ENCODE peak calls at places on chromosome 19, in seven cellular contexts. V is tibial nerve, H is A549, J is IMR-90, B is uterus, D is Peyer's patch, Y is gastrocnemius medialis. N is an unnamed sample.

GRCh38 chr19:37902668-37903067 is 3.7 kb downstream of the WDR87 start:
- DNase-seq in V (peak), H (peak), J (peak), B (peak), D (peak), Y (peak), N (peak)

GRCh38 chr19:7507884-7508283 is 8.0 kb upstream of the ZNF358 start:
- DNase-seq in V (peak), H (peak), J (peak), B (peak), D (peak), Y (peak), N (peak)

GRCh38 chr19:33883869-33884519 is 87.3 kb downstream of the KCTD15 start:
- DNase-seq in V (no peak), H (no peak), J (no peak), B (no peak), D (no peak), Y (no peak), N (peak)

GRCh38 chr19:18743281-18743825 is 47.8 kb downstream of the COMP start:
- DNase-seq in V (no peak), H (no peak), J (peak), B (peak), D (peak), Y (no peak), N (no peak)

GRCh38 chr19:12930002-12930645 is 3.4 kb downstream of the FARSA start:
- DNase-seq in V (no peak), H (no peak), J (no peak), B (no peak), D (no peak), Y (no peak), N (no peak)

GRCh38 chr19:58476498-58477015 is 405 bp downstream of the ZNF446 start:
- DNase-seq in V (no peak), H (peak), J (no peak), B (no peak), D (no peak), Y (no peak), N (peak)

GRCh38 chr19:48964205-48965032 is 690 bp upstream of the FTL start:
- DNase-seq in V (no peak), H (peak), J (peak), B (no peak), D (peak), Y (no peak), N (peak)

GRCh38 chr19:591099-591958 is 1.6 kb downstream of the HCN2 start:
- DNase-seq in V (no peak), H (no peak), J (no peak), B (peak), D (no peak), Y (no peak), N (peak)

GRCh38 chr19:2171349-2172145 is 7.8 kb downstream of the DOT1L start:
- DNase-seq in V (no peak), H (no peak), J (peak), B (no peak), D (peak), Y (no peak), N (no peak)

GRCh38 chr19:39111593-39112199 is 13.9 kb upstream of the PAK4 start:
- DNase-seq in V (no peak), H (peak), J (no peak), B (no peak), D (no peak), Y (no peak), N (no peak)

GRCh38 chr19:55117063-55117635 is 288 bp downstream of the PPP1R12C start:
- DNase-seq in V (no peak), H (no peak), J (no peak), B (no peak), D (no peak), Y (no peak), N (no peak)

GRCh38 chr19:8457802-8458201 is 13.0 kb downstream of the HNRNPM start:
- DNase-seq in V (no peak), H (no peak), J (no peak), B (no peak), D (no peak), Y (no peak), N (no peak)

DNA sequence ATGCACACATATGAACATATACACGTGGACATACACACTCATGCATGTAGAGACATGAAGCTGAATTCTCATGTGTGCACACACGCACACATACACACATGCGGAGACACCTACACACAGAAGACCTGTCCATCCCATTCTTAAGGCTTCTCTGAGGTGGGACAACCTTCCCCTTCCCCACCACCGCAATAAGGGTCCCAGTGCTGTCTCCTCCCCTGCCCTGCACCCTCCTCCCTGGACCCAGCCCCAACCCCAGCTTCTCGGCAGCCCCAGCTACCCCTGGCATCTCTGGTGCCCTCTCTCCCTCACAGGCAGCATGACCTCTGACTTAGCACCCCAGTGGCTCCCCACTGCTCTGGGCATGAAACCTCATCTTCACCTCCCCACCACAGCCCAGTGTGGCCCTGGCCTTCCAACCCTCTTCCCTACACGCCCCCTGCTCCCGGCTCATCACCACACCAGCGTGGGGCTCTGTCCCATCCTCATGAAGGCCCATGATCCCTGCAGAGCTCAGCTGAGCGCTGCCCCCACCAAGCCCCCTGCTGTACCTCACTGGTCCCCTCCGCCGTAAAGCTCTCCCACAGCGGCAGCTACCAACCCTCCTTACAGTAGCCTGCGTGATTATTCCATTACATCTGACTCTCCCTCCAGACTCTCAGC is 204.1 kb upstream of the ZNF536 start:
- DNase-seq in V (no peak), H (no peak), J (no peak), B (no peak), D (no peak), Y (no peak), N (no peak)
- TF ChIP-seq CTCF in V (no peak), H (no peak), J (no peak), B (no peak), D (no peak), Y (no peak), N (no peak)

DNA sequence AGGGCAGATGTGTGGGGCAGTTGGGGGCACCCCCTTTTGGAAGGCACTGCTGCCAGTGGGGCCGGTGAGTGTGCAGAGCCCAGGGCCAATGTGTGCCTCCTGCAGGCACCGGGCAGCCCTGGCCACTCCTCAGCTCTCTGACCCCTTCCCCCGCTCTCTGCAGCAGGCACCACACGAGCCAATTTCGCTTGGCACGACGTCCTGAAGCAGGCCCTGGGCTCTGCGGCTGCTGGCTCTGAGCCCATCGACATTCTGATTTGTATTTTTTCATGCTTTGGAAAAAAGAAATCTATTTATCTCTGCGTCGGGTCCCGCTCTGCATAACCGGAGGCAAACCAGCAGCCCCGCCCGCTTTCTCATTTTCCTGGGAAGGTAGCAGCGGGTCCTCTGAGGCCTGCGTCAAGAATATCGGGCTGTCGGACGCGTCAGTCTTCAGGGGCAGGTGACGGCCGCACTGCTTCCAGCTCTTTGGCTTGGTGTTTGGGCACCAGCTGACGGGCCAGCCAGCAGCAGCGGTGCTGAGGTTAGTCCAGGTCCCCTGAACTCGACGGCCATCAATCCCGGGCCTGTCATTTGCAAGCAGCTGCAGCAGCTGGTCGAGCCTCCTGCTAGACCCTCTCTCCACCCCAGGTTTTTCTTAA is 134.3 kb downstream of the KDM4B start:
- DNase-seq in V (peak), H (no peak), J (peak), B (peak), D (no peak), Y (peak), N (peak)
- TF ChIP-seq POLR2A in V (no peak), H (no peak), J (no peak), B (no peak), D (no peak), Y (no peak), N (no peak)

GRCh38 chr19:5137571-5138124 is 168.7 kb downstream of the KDM4B start:
- DNase-seq in V (no peak), H (no peak), J (no peak), B (no peak), D (no peak), Y (no peak), N (no peak)
- TF ChIP-seq CTCF in V (no peak), H (no peak), J (no peak), B (no peak), D (no peak), Y (no peak), N (peak)

GRCh38 chr19:16587031-16588023 is 15.1 kb upstream of the SLC35E1 start:
- DNase-seq in V (peak), H (no peak), J (peak), B (no peak), D (peak), Y (no peak), N (no peak)
- TF ChIP-seq POLR2A in V (no peak), H (no peak), J (no peak), B (no peak), D (no peak), Y (no peak), N (no peak)

GRCh38 chr19:3250675-3251074 is 26.2 kb downstream of the CELF5 start:
- DNase-seq in V (no peak), H (peak), J (no peak), B (no peak), D (no peak), Y (no peak), N (no peak)

GRCh38 chr19:3251229-3251628 is 26.8 kb downstream of the CELF5 start:
- DNase-seq in V (no peak), H (no peak), J (no peak), B (no peak), D (no peak), Y (no peak), N (no peak)

GRCh38 chr19:3252650-3253049 is 28.2 kb downstream of the CELF5 start:
- DNase-seq in V (no peak), H (no peak), J (no peak), B (no peak), D (no peak), Y (no peak), N (no peak)

GRCh38 chr19:3254520-3254919 is 30.1 kb downstream of the CELF5 start:
- DNase-seq in V (no peak), H (no peak), J (no peak), B (no peak), D (no peak), Y (no peak), N (no peak)

DNA sequence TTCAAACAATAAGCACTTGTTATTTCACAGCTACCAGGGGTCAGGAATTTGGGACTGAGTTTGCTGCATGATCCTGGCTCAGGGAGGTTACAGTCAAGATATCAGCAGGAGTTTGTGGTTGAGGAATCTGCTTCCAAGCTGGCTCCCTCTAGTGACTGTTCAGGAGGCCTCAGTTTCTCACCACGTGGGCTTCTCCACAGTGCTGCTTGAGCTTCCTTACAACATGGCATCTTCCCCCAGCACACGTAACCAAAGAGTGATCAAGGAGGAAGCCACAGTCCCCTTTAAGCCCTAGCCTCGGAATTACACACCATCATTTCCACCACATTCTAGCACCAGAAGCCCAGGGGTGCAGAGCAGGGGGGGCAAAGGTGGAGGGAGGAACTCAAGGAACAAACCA is 28.8 kb downstream of the CELF5 start:
- DNase-seq in V (no peak), H (peak), J (no peak), B (no peak), D (no peak), Y (no peak), N (no peak)
- TF ChIP-seq CTCF in V (no peak), H (no peak), J (no peak), B (no peak), D (no peak), Y (no peak), N (no peak)

DNA sequence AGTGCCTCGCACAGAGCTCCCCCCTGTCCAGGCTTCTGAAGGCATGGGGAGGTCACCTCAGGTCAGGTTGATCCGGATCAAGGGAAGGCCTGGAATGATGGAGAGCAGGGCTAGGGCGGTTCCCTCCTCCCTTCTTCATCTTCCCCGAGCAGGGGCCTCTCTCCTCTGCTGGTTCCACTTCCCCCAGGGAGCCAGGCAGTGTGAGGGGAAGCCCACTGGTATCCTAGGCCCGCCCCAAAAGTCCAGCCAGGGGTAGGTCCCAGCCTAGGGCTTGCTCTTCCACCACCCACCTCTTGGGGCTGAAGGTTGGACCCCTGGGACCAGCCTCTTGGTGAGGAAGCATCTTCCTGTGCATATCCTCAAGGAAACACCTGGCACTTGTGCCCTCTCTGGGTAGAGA is 16.4 kb upstream of the PRR19 start:
- DNase-seq in V (no peak), H (no peak), J (no peak), B (peak), D (no peak), Y (no peak), N (peak)
- TF ChIP-seq POLR2A in V (no peak), H (no peak), J (no peak), B (no peak), D (no peak), Y (no peak), N (no peak)

GRCh38 chr19:4969772-4970531 is 1.0 kb downstream of the KDM4B start:
- DNase-seq in V (no peak), H (no peak), J (no peak), B (no peak), D (no peak), Y (no peak), N (peak)
- TF ChIP-seq CTCF in V (no peak), H (no peak), J (no peak), B (no peak), D (no peak), Y (no peak), N (no peak)

N was measured in right lobe of liver.